ENCODE peak calls at places on chromosomes 6 and 20, in seven cellular contexts. U, X, Q, D, M, T and Y are unnamed samples.

GRCh38 chr6:40931927-40932326 is 107.1 kb downstream of the UNC5CL start:
- DNase-seq in U (no peak), X (no peak), Q (no peak), D (no peak), M (no peak), T (no peak), Y (no peak)

GRCh38 chr20:43751167-43752050 is 24.6 kb upstream of the GTSF1L start:
- DNase-seq in U (no peak), X (no peak), Q (no peak), D (no peak), M (no peak), T (no peak), Y (peak)

GRCh38 chr6:65638047-65638831 is 68.8 kb downstream of the EYS start:
- DNase-seq in U (no peak), X (peak), Q (no peak), D (no peak), M (no peak), T (no peak), Y (no peak)

GRCh38 chr6:163180874-163181541 is 233.5 kb upstream of the QKI start:
- DNase-seq in U (peak), X (no peak), Q (peak), D (peak), M (peak), T (peak), Y (no peak)

GRCh38 chr20:11906626-11907480 is 10.8 kb upstream of the BTBD3 start:
- DNase-seq in U (no peak), X (no peak), Q (no peak), D (no peak), M (no peak), T (no peak), Y (no peak)

GRCh38 chr20:17614812-17615644 is 45.2 kb downstream of the DSTN start:
- DNase-seq in U (no peak), X (no peak), Q (no peak), D (peak), M (no peak), T (no peak), Y (no peak)

GRCh38 chr20:7003598-7003997 is 236.1 kb downstream of the BMP2 start:
- DNase-seq in U (no peak), X (no peak), Q (no peak), D (no peak), M (no peak), T (no peak), Y (no peak)

GRCh38 chr6:39804666-39805065 is 12.5 kb downstream of the DAAM2 start:
- DNase-seq in U (no peak), X (no peak), Q (no peak), D (no peak), M (no peak), T (no peak), Y (peak)

GRCh38 chr6:101396552-101397173 is 3.2 kb downstream of the GRIK2 start:
- DNase-seq in U (no peak), X (peak), Q (no peak), D (no peak), M (peak), T (no peak), Y (peak)

GRCh38 chr6:95117236-95117635 is 460.1 kb upstream of the MANEA start:
- DNase-seq in U (no peak), X (no peak), Q (peak), D (no peak), M (no peak), T (no peak), Y (no peak)

GRCh38 chr6:16583151-16583762 is 178.0 kb downstream of the ATXN1 start:
- DNase-seq in U (no peak), X (no peak), Q (no peak), D (no peak), M (no peak), T (no peak), Y (no peak)

GRCh38 chr6:130293800-130294199 is 71.0 kb upstream of the SAMD3 start:
- DNase-seq in U (peak), X (peak), Q (peak), D (no peak), M (peak), T (no peak), Y (peak)

GRCh38 chr6:126786262-126786661 is 332.2 kb upstream of the RSPO3 start:
- DNase-seq in U (no peak), X (no peak), Q (no peak), D (no peak), M (no peak), T (no peak), Y (peak)

GRCh38 chr20:43749734-43750294 is 23.0 kb upstream of the GTSF1L start:
- DNase-seq in U (peak), X (peak), Q (peak), D (peak), M (peak), T (peak), Y (no peak)

GRCh38 chr6:71608646-71609045 is 277.7 kb upstream of the RIMS1 start:
- DNase-seq in U (no peak), X (no peak), Q (no peak), D (no peak), M (no peak), T (no peak), Y (no peak)

GRCh38 chr6:128303870-128304269 is 216.5 kb downstream of the PTPRK start:
- DNase-seq in U (no peak), X (no peak), Q (no peak), D (no peak), M (no peak), T (no peak), Y (no peak)

GRCh38 chr6:42928748-42929087 is 562 bp upstream of the CNPY3 start:
- DNase-seq in U (peak), X (no peak), Q (no peak), D (no peak), M (no peak), T (no peak), Y (no peak)

GRCh38 chr6:145583753-145584152 is 151.6 kb downstream of the EPM2A start:
- DNase-seq in U (no peak), X (no peak), Q (no peak), D (no peak), M (no peak), T (no peak), Y (no peak)

GRCh38 chr6:156974897-156975296 is 197.7 kb downstream of the ARID1B start:
- DNase-seq in U (no peak), X (no peak), Q (no peak), D (no peak), M (no peak), T (no peak), Y (no peak)

GRCh38 chr20:1368448-1369199 is 24.2 kb downstream of the FKBP1A start:
- DNase-seq in U (no peak), X (peak), Q (no peak), D (no peak), M (no peak), T (no peak), Y (no peak)

GRCh38 chr6:22106445-22106844 is 190.4 kb downstream of the PRL start:
- DNase-seq in U (no peak), X (no peak), Q (no peak), D (no peak), M (no peak), T (no peak), Y (no peak)

GRCh38 chr6:170200458-170200891 is 90.4 kb downstream of the DLL1 start:
- DNase-seq in U (no peak), X (no peak), Q (no peak), D (no peak), M (no peak), T (peak), Y (no peak)

GRCh38 chr20:51678041-51678697 is 90.0 kb downstream of the ATP9A start:
- DNase-seq in U (no peak), X (no peak), Q (no peak), D (no peak), M (no peak), T (peak), Y (no peak)

GRCh38 chr6:54802775-54803631 is 43.6 kb upstream of the FAM83B start:
- DNase-seq in U (no peak), X (peak), Q (peak), D (no peak), M (no peak), T (no peak), Y (peak)

GRCh38 chr6:100774681-100775080 is 106.4 kb downstream of the ASCC3 start:
- DNase-seq in U (no peak), X (no peak), Q (no peak), D (no peak), M (no peak), T (no peak), Y (peak)

GRCh38 chr6:18585032-18585573 is 198.0 kb downstream of the RNF144B start:
- DNase-seq in U (no peak), X (peak), Q (peak), D (no peak), M (peak), T (no peak), Y (peak)

GRCh38 chr6:133894369-133894768 is 5.5 kb downstream of the TCF21 start:
- DNase-seq in U (no peak), X (no peak), Q (no peak), D (no peak), M (no peak), T (no peak), Y (no peak)

GRCh38 chr6:122832515-122833228 is 43.6 kb downstream of the SMPDL3A start:
- DNase-seq in U (no peak), X (no peak), Q (no peak), D (no peak), M (no peak), T (no peak), Y (no peak)

GRCh38 chr6:170429457-170429856 is 122.9 kb downstream of the FAM120B start:
- DNase-seq in U (no peak), X (no peak), Q (no peak), D (no peak), M (no peak), T (no peak), Y (no peak)

GRCh38 chr6:26220353-26220970 is 133.2 kb downstream of the HFE start:
- DNase-seq in U (no peak), X (no peak), Q (no peak), D (no peak), M (no peak), T (no peak), Y (no peak)
- H3K4me3 ChIP-seq in U (no peak), X (no peak), Q (no peak), D (no peak), M (no peak), T (no peak), Y (no peak)

GRCh38 chr20:40108321-40108720 is 580.7 kb downstream of the MAFB start:
- DNase-seq in U (no peak), X (no peak), Q (no peak), D (no peak), M (no peak), T (no peak), Y (no peak)
- TF ChIP-seq CTCF in U (no peak), X (no peak), Q (no peak), D (no peak), M (no peak), T (no peak), Y (no peak)

GRCh38 chr6:75292522-75292921 is 7.9 kb upstream of the TMEM30A start:
- DNase-seq in U (no peak), X (no peak), Q (no peak), D (no peak), M (no peak), T (no peak), Y (no peak)

GRCh38 chr6:75291744-75292143 is 7.2 kb upstream of the TMEM30A start:
- DNase-seq in U (no peak), X (no peak), Q (no peak), D (no peak), M (no peak), T (no peak), Y (no peak)

GRCh38 chr6:75291331-75291730 is 6.7 kb upstream of the TMEM30A start:
- DNase-seq in U (no peak), X (no peak), Q (no peak), D (no peak), M (no peak), T (no peak), Y (no peak)

GRCh38 chr6:75290136-75290535 is 5.5 kb upstream of the TMEM30A start:
- DNase-seq in U (no peak), X (no peak), Q (no peak), D (no peak), M (no peak), T (no peak), Y (no peak)

DNA sequence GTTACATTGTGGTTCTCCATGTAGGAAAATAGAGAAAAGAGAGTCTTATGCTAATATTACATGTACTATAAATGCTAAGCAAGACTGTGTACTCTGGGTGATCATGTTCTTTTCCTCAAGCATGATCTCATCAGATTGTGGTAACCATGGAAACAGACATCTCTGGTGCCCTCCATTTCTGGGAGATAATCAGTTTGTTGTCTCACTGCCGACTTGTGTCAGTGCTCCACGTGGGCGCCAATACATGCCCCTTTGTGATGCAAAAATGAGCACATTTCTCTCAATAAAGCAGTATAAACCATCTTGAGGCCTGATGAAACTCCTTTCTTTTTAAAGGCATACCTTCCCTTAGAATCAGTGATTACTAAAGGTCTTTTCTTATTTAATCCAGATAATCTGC is 6.0 kb upstream of the TMEM30A start:
- DNase-seq in U (no peak), X (no peak), Q (no peak), D (no peak), M (no peak), T (no peak), Y (no peak)
- H3K4me3 ChIP-seq in U (no peak), X (no peak), Q (no peak), D (no peak), M (no peak), T (no peak), Y (no peak)

GRCh38 chr20:57709823-57710799 is at the start of gene PMEPA1:
- DNase-seq in U (peak), X (peak), Q (peak), D (peak), M (peak), T (peak), Y (peak)

GRCh38 chr20:57707320-57707719 is 2.5 kb downstream of the PMEPA1 start:
- DNase-seq in U (no peak), X (no peak), Q (no peak), D (no peak), M (no peak), T (no peak), Y (no peak)

GRCh38 chr20:57708694-57709673 is 831 bp downstream of the PMEPA1 start:
- DNase-seq in U (no peak), X (peak), Q (no peak), D (no peak), M (peak), T (peak), Y (no peak)

GRCh38 chr20:57705103-57705899 is 4.5 kb downstream of the PMEPA1 start:
- DNase-seq in U (no peak), X (no peak), Q (no peak), D (no peak), M (no peak), T (no peak), Y (no peak)

DNA sequence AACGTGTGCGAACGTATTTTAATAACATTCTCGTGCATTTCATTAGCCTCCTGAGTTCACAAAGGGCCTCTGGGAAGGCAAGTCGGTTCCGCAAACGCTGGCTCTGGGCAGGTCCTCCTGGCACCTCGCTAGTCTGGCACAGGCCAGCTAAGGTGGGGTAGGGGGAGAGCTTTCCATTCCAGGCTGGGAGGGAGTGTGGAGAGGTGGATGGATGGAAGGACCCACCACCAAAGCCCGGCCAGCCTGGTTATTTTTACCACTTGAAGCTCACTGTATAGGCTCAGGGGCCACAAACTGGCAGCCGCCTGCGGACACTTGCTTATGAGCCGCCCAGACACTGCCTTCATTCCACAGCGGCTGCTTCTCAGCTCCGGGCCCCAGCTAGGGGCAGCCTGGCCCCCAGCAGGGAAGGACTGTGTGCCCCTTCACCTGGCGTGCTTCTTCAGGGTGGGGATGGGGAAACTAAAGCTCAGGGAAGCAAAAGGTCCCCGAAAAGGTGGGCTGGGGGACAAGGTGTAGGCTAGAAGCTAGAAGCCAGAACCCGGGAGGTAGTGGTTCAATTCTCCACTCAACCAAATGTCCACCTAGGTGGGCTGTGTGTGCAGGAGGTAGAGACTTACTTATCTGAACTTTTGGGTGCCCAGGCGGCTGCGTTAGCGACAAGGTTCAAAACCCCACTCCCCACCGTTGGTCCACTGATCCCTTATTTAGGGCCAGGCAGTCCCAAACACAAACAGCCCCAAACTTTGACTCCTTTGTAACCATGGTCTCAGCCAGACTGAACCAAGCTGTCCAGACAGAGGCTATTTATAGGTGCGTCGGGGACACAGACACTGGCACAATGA is 1.7 kb downstream of the PMEPA1 start:
- DNase-seq in U (no peak), X (no peak), Q (no peak), D (no peak), M (no peak), T (no peak), Y (no peak)
- TF ChIP-seq CTCF in U (no peak), X (no peak), Q (no peak), D (no peak), M (no peak), T (no peak), Y (no peak)

DNA sequence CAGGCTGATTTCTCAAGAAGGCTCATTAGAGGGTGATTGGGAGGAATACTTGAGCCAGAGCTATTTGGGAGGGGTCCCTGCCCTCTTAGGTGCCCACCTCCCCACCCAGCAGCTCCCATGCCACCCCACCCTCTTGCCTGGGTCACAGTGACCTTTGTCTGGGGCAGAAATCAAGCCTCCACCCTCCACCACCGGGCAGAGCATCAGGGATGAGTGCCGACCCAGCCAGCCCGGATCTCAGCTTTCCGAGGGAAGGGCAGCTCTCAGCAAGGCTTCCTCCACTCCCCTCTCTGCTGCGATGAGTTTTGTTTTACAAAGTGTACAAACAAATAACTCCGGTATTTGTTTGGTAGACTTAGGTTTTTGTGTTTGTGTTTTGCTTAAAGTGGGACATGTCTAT is 136.7 kb upstream of the CST7 start:
- DNase-seq in U (no peak), X (no peak), Q (no peak), D (peak), M (no peak), T (no peak), Y (no peak)
- H3K4me3 ChIP-seq in U (no peak), X (no peak), Q (no peak), D (no peak), M (no peak), T (no peak), Y (no peak)

DNA sequence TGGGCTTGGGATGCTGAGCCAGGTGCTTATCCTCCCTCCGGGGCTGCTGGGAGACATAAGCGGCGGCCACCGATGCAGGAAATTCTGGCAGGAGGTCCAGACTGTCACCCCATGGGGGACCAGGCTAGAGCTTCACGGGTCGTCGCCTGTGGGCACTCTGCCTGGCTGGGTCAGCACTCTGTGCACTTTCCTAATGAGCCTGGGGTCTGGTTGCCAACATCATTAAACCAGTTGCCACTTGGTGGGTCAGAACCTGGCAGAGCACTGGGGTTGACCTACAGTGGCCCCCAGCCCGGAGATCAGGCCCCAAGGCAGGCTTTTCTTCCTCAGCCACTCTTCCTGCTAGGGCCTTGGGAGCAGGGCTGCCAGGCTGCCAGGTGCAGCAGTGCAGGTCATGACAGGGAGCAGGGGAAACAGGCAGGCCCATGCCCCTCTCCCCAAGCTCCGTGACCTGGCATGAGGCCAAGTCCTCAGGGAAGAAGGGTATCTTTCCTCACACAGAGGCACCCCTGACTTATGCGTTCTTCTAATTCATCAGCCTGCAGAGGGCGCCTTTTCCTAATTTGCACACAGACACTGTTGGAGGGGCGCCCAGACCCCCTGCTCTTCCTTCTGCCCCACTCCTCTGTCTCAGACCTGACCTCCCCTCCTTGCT is 154.5 kb upstream of the MLN start:
- DNase-seq in U (no peak), X (peak), Q (no peak), D (no peak), M (no peak), T (no peak), Y (no peak)
- TF ChIP-seq CTCF in U (peak), X (peak), Q (peak), D (no peak), M (no peak), T (no peak), Y (peak)

GRCh38 chr20:56628873-56629463 is at the start of gene TFAP2C:
- DNase-seq in U (peak), X (peak), Q (peak), D (peak), M (peak), T (peak), Y (no peak)
- H3K4me3 ChIP-seq in U (peak), X (peak), Q (peak), D (peak), M (no peak), T (peak), Y (peak)

GRCh38 chr6:135075018-135075417 is 20.4 kb upstream of the HBS1L start:
- DNase-seq in U (no peak), X (no peak), Q (no peak), D (no peak), M (no peak), T (no peak), Y (no peak)
- TF ChIP-seq CTCF in U (no peak), X (no peak), Q (no peak), D (no peak), M (no peak), T (no peak), Y (no peak)

GRCh38 chr6:1535295-1535694 is 74.4 kb upstream of the FOXC1 start:
- DNase-seq in U (no peak), X (no peak), Q (no peak), D (no peak), M (no peak), T (no peak), Y (no peak)
- H3K4me3 ChIP-seq in U (no peak), X (no peak), Q (no peak), D (no peak), M (no peak), T (no peak), Y (no peak)

GRCh38 chr6:109083657-109084056 is 11.0 kb downstream of the SESN1 start:
- DNase-seq in U (no peak), X (no peak), Q (no peak), D (no peak), M (no peak), T (no peak), Y (no peak)
- TF ChIP-seq CTCF in U (no peak), X (no peak), Q (no peak), D (no peak), M (no peak), T (no peak), Y (no peak)